ENCODE peak calls at places on chromosomes 4 and X, in ten cellular contexts. F, V, Z, L, C, P, J, H, G and T are unnamed samples.

GRCh38 chr4:143253156-143253555 is 68.4 kb downstream of the USP38 start:
- DNase-seq in F (no peak), C (no peak), P (no peak), H (no peak), G (no peak), V (no peak), J (no peak), L (no peak), Z (no peak), T (peak; percentile 3)

GRCh38 chr4:140242357-140243284 is 88.6 kb upstream of the MAML3 start:
- DNase-seq in V (no peak), G (no peak), P (no peak), L (no peak), H (no peak), J (no peak), F (no peak), C (no peak), Z (no peak), T (no peak)

GRCh38 chr4:138184881-138185280 is 57.3 kb downstream of the SLC7A11 start:
- DNase-seq in C (no peak), P (no peak), F (no peak), H (no peak), Z (no peak), V (no peak), J (no peak), G (no peak), L (no peak), T (no peak)

GRCh38 chr4:22162454-22162853 is 213.9 kb upstream of the KCNIP4 start:
- DNase-seq in P (no peak), L (no peak), F (no peak), H (no peak), J (no peak), Z (no peak), V (no peak), C (no peak), G (no peak), T (no peak)

GRCh38 chr4:174318829-174319764 is 35.4 kb downstream of the CEP44 start:
- DNase-seq in F (peak; percentile 53), L (no peak), C (no peak), P (no peak), G (no peak), H (peak; percentile 45), Z (no peak), V (peak; percentile 54), J (no peak), T (peak; percentile 36)

GRCh38 chr4:24514808-24515207 is 69.5 kb downstream of the DHX15 start:
- DNase-seq in C (no peak), Z (no peak), L (no peak), J (no peak), G (no peak), V (peak; percentile 13), F (peak; percentile 10), H (no peak), P (no peak), T (no peak)

GRCh38 chr4:3685081-3685645 is 81.0 kb upstream of the ADRA2C start:
- DNase-seq in H (no peak), F (no peak), C (no peak), Z (peak; percentile 25), G (no peak), L (no peak), P (no peak), V (no peak), J (peak; percentile 56), T (no peak)

GRCh38 chr4:1470393-1470670 is 64.1 kb upstream of the NKX1-1 start:
- DNase-seq in C (no peak), F (no peak), G (no peak), L (no peak), V (no peak), J (peak; percentile 17), H (no peak), Z (no peak), P (no peak), T (no peak)

GRCh38 chr4:7273741-7274297 is 81.5 kb downstream of the SORCS2 start:
- DNase-seq in P (no peak), G (no peak), J (no peak), V (no peak), Z (no peak), C (no peak), H (no peak), F (no peak), L (no peak), T (no peak)

GRCh38 chr4:21769404-21770147 is 179.0 kb downstream of the KCNIP4 start:
- DNase-seq in V (no peak), J (no peak), F (peak; percentile 33), H (peak; percentile 92), P (no peak), Z (no peak), C (no peak), G (no peak), L (no peak), T (no peak)

GRCh38 chr4:117514779-117515178 is 429.4 kb upstream of the TRAM1L1 start:
- DNase-seq in L (no peak), G (no peak), Z (no peak), V (no peak), C (no peak), P (no peak), F (no peak), H (no peak), J (no peak), T (no peak)

GRCh38 chr4:122784261-122784660 is 42.4 kb upstream of the FGF2 start:
- DNase-seq in C (no peak), G (no peak), J (no peak), F (no peak), P (no peak), Z (no peak), H (no peak), V (no peak), L (no peak), T (no peak)

GRCh38 chr4:128155874-128156456 is 94.9 kb downstream of the LARP1B start:
- DNase-seq in P (no peak), Z (peak; percentile 36), V (no peak), H (no peak), J (no peak), C (no peak), G (no peak), F (no peak), L (no peak), T (no peak)

GRCh38 chr4:2788532-2789103 is 4.3 kb upstream of the SH3BP2 start:
- DNase-seq in V (peak; percentile 73), J (peak; percentile 71), G (no peak), F (no peak), L (no peak), H (no peak), C (no peak), P (no peak), Z (peak; percentile 73), T (no peak)

GRCh38 chr4:10092481-10093272 is 23.9 kb downstream of the WDR1 start:
- DNase-seq in P (no peak), Z (peak; percentile 61), H (no peak), V (no peak), F (no peak), C (no peak), J (no peak), G (no peak), L (no peak), T (peak; percentile 32)

GRCh38 chr4:133921280-133922195 is 280.1 kb downstream of the PABPC4L start:
- DNase-seq in J (no peak), H (peak; percentile 4), L (no peak), F (peak; percentile 61), C (no peak), Z (no peak), V (no peak), G (no peak), P (no peak), T (no peak)

GRCh38 chr4:5941601-5942000 is 48.7 kb upstream of the CRMP1 start:
- DNase-seq in L (no peak), P (no peak), Z (no peak), V (no peak), H (no peak), G (no peak), J (no peak), F (no peak), C (no peak), T (no peak)

GRCh38 chrX:46255066-46255465 is 290.2 kb downstream of the ZNF674 start:
- DNase-seq in P (no peak), H (no peak), V (peak; percentile 11), Z (no peak), F (no peak), G (no peak), C (no peak), J (no peak), L (no peak), T (peak; percentile 2)

GRCh38 chr4:8506373-8507250 is 66.0 kb downstream of the TRMT44 start:
- DNase-seq in G (peak; percentile 68), P (no peak), F (peak; percentile 39), C (no peak), V (no peak), J (peak; percentile 79), L (no peak), Z (no peak), H (no peak), T (no peak)

GRCh38 chr4:126057371-126057770 is 742.6 kb downstream of the FAT4 start:
- DNase-seq in F (no peak), Z (no peak), J (no peak), G (no peak), P (no peak), L (no peak), C (no peak), H (no peak), V (no peak), T (no peak)

GRCh38 chrX:42176790-42177189 is 253.4 kb upstream of the CASK start:
- DNase-seq in G (no peak), V (no peak), Z (no peak), J (no peak), L (no peak), F (no peak), C (no peak), H (no peak), P (no peak), T (no peak)

GRCh38 chrX:134774190-134775048 is 116.1 kb upstream of the PLAC1 start:
- DNase-seq in Z (no peak), H (no peak), F (no peak), J (no peak), P (no peak), G (no peak), L (no peak), C (no peak), V (peak; percentile 12), T (no peak)

GRCh38 chrX:16870861-16871584 is 861 bp upstream of the RBBP7 start:
- DNase-seq in Z (peak; percentile 77), G (peak; percentile 30), V (peak; percentile 51), J (peak; percentile 68), H (peak; percentile 13), L (no peak), C (no peak), F (peak; percentile 45), P (no peak), T (no peak)

GRCh38 chrX:46967547-46967946 is 55.3 kb downstream of the JADE3 start:
- DNase-seq in G (no peak), V (peak; percentile 25), C (no peak), Z (no peak), F (no peak), P (no peak), H (no peak), J (no peak), L (no peak), T (no peak)

GRCh38 chr4:109499513-109499912 is 60.5 kb upstream of the MCUB start:
- DNase-seq in C (no peak), Z (no peak), P (no peak), J (no peak), F (no peak), G (no peak), L (no peak), V (no peak), H (no peak), T (no peak)

GRCh38 chr4:5797866-5798265 is 86.9 kb downstream of the EVC start:
- DNase-seq in L (no peak), F (no peak), G (no peak), H (no peak), P (no peak), C (no peak), Z (no peak), V (no peak), J (no peak), T (no peak)

GRCh38 chr4:25560605-25561004 is 95.0 kb upstream of the SLC34A2 start:
- DNase-seq in H (no peak), F (peak; percentile 6), V (no peak), L (no peak), J (no peak), Z (no peak), P (no peak), G (no peak), C (no peak), T (no peak)

GRCh38 chr4:22670953-22671352 is 21.8 kb upstream of the GBA3 start:
- DNase-seq in V (no peak), J (no peak), P (no peak), G (no peak), L (no peak), H (no peak), Z (no peak), F (peak; percentile 68), C (no peak), T (no peak)